ENCODE peak calls at places on chromosome 10, in eight cellular contexts. S is A549, A is HepG2, B is SK-N-SH, Q is IMR-90, X is GM12878, H is H1, K is WTC11. C is an unnamed sample.

GRCh38 chr10:91555455-91555854 is 77.4 kb downstream of the PPP1R3C start:
- DNase-seq in S (no peak), B (no peak), H (no peak), Q (no peak), X (no peak), A (no peak), K (no peak), C (no peak)

GRCh38 chr10:93754761-93755160 is 3.0 kb upstream of the LGI1 start:
- DNase-seq in K (no peak), B (no peak), A (no peak), H (no peak), S (no peak), X (no peak), Q (no peak), C (no peak)

GRCh38 chr10:85280014-85280413 is 951.6 kb downstream of the CCSER2 start:
- DNase-seq in K (peak), A (peak), H (peak), X (no peak), Q (no peak), B (no peak), S (peak), C (no peak)

GRCh38 chr10:65358565-65358964 is 1567.3 kb upstream of the LRRTM3 start:
- DNase-seq in B (peak), K (peak), H (no peak), S (peak), A (peak), Q (no peak), X (no peak), C (no peak)

GRCh38 chr10:127277063-127277462 is 80.7 kb upstream of the INSYN2A start:
- DNase-seq in B (no peak), K (no peak), A (no peak), Q (peak), H (no peak), S (no peak), X (no peak), C (no peak)

GRCh38 chr10:87635498-87636312 is 24.0 kb upstream of the PAPSS2 start:
- DNase-seq in K (no peak), Q (peak), A (peak), H (no peak), X (peak), S (peak), B (no peak), C (no peak)

GRCh38 chr10:61280303-61280702 is 172.9 kb downstream of the TMEM26 start:
- DNase-seq in A (no peak), S (peak), K (no peak), X (no peak), Q (peak), B (no peak), H (no peak), C (peak)

GRCh38 chr10:98172073-98172472 is 37.6 kb downstream of the R3HCC1L start:
- DNase-seq in S (no peak), Q (no peak), K (no peak), B (no peak), X (no peak), H (no peak), A (no peak), C (no peak)

DNA sequence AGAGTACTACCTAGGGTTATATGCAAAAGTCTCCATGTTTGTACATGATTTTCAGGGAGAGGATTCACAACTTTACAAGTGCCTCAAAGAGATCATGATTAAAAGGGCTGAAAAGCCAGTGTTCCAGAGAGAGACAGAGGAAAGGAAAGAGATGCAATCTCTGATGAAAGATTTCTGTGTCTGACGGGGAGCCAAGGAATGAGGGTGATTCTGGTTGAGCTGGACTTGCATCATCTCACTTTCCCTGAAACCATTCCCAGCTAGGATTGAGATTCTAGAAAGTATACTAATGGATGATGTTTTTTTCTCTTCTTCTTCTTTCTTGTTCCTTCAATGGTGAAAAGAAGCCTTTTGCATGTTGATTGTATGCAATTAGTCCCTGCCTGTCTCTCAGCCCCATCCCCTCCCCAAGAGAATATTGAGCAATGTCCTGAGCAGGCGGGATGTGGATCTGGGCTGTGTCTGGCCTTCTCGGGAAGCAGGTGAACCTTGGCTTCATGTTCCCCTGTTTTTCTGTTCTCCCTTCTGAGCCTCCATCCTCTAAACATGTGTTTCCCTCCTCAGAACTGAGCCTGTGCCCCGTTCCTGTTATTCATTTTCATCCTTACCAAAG is 186.1 kb downstream of the ZNF365 start:
- DNase-seq in K (no peak), S (no peak), X (no peak), B (no peak), A (no peak), H (no peak), Q (peak), C (no peak)
- TF ChIP-seq USF2 in K (no peak), S (no peak), X (no peak), B (no peak), A (no peak), H (no peak), Q (no peak), C (no peak)

DNA sequence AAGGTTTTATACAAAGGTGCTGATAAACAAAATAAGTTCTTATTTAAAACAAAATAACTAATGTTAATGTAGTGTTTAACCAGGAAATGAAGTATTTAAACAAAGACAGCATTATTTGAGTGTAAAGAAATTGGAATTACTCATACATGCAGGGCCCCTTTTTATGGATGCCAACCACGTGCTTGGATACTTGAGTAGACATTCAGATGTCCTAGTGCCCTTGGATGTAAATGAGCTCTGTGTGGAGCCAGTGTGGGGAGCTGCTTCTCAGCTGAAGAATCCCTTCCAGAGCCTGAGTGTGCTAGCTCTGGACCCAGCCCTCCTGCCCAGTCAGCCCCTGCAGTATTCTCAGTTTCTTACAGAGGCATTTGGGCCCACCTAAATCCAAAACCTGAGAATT is 84.4 kb downstream of the REEP3 start:
- DNase-seq in B (no peak), A (no peak), S (no peak), Q (peak), X (no peak), H (no peak), K (peak), C (no peak)
- TF ChIP-seq USF2 in B (no peak), A (no peak), S (no peak), Q (no peak), X (no peak), H (no peak), K (peak), C (no peak)

DNA sequence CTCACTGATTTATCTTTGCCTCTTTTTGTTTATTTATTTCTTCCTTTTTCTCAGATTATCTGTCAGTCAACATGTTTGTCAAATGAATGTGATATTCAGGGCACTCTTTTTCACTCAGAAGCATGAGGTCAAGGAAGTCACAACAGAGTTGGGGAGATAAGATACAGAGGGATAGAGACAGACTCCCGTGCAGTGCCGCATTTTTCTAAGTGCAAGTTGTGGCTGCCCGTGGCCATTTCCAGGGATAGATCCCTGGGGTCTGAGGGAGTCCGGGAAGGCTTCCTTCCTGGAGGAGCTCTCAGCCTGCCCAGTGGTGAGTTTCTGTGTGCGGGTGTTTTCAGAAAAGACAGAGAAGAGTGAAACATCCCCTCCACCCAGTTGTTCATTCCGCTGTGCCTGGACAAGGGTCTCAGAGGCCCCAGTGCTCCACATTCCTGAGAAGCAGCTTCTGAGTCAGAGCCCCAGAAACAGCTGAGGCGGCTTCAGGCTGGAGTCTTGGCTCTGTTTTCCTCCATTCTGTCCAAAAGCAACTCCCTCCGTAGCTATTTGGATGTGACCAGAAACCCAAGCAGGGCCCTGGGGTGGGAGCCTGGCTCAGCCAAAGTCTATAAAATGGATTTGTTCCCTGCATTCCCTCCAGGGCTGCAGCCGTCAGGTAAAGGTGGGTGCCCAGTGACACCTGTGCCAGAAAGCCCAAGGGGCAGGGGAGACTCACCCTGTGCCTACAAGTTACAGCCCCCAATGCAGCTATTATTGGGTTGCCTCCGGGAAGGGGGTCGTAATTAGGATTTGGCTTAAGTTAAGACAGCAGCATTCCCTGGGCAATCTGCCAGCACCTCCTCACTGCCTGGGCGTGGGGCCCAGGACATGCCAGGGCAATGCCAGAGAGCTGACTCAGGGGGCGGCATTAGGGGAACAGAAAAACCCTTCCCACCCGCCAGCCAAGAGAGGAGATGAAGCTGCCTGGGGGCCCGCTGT is 13.0 kb upstream of the CAMK2G start:
- DNase-seq in B (peak), Q (peak), X (no peak), S (peak), K (no peak), A (no peak), H (no peak), C (no peak)
- TF ChIP-seq USF2 in B (no peak), Q (no peak), X (no peak), S (no peak), K (no peak), A (no peak), H (no peak), C (no peak)

GRCh38 chr10:132515811-132516726 is 21.5 kb upstream of the INPP5A start:
- DNase-seq in Q (no peak), K (no peak), X (no peak), S (no peak), A (no peak), B (no peak), H (no peak), C (no peak)

GRCh38 chr10:132519382-132520146 is 18.0 kb upstream of the INPP5A start:
- DNase-seq in S (no peak), H (no peak), B (no peak), X (no peak), A (no peak), K (peak), Q (no peak), C (no peak)

GRCh38 chr10:132518572-132519381 is 18.8 kb upstream of the INPP5A start:
- DNase-seq in K (peak), H (no peak), A (peak), B (no peak), Q (no peak), S (no peak), X (no peak), C (peak)

GRCh38 chr10:132516771-132517725 is 20.5 kb upstream of the INPP5A start:
- DNase-seq in S (peak), Q (peak), A (peak), B (peak), X (no peak), H (peak), K (peak), C (peak)

GRCh38 chr10:132517951-132518521 is 19.6 kb upstream of the INPP5A start:
- DNase-seq in Q (no peak), K (peak), H (no peak), B (no peak), X (no peak), S (no peak), A (peak), C (peak)
- TF ChIP-seq USF2 in Q (no peak), K (no peak), H (no peak), B (no peak), X (no peak), S (no peak), A (no peak), C (no peak)

C was measured in K562.